ENCODE peak calls at places on chromosomes 11 and 22, in four cellular contexts. P is pancreas, T is gastrocnemius medialis, E is breast epithelium. R is an unnamed sample.

GRCh38 chr22:24681236-24681635 is 78.2 kb downstream of the GGT1 start:
- DNase-seq in P (no peak), E (no peak), T (no peak), R (no peak)

GRCh38 chr11:134452026-134452848 is 40.2 kb upstream of the B3GAT1 start:
- DNase-seq in T (no peak), P (no peak), E (no peak), R (no peak)

GRCh38 chr11:134581966-134582787 is 170.1 kb upstream of the B3GAT1 start:
- DNase-seq in E (no peak), P (no peak), T (no peak), R (no peak)

GRCh38 chr11:61728940-61729219 is 23.6 kb upstream of the MYRF start:
- DNase-seq in P (no peak), T (no peak), E (no peak), R (peak; percentile 63)

GRCh38 chr22:46126853-46127385 is 23.4 kb upstream of the PPARA start:
- DNase-seq in E (no peak), P (peak; percentile 73), T (no peak), R (no peak)

GRCh38 chr11:111299111-111300026 is 1.0 kb downstream of the POU2AF3 start:
- DNase-seq in T (peak; percentile 25), E (no peak), P (peak; percentile 92), R (peak; percentile 87)

GRCh38 chr11:78109011-78109685 is 29.5 kb upstream of the NDUFC2 start:
- DNase-seq in P (no peak), T (no peak), E (no peak), R (no peak)

GRCh38 chr11:121417607-121418006 is 34.5 kb upstream of the SORL1 start:
- DNase-seq in E (no peak), T (no peak), P (no peak), R (no peak)

GRCh38 chr11:68543594-68543993 is 83.0 kb downstream of the PPP6R3 start:
- DNase-seq in T (no peak), P (no peak), E (no peak), R (no peak)

GRCh38 chr22:44693756-44694155 is 8.2 kb upstream of the PRR5 start:
- DNase-seq in E (no peak), P (no peak), T (no peak), R (no peak)

GRCh38 chr11:45677811-45678515 is 12.5 kb upstream of the CHST1 start:
- DNase-seq in P (no peak), E (no peak), T (no peak), R (no peak)

GRCh38 chr11:94728541-94728940 is 39.6 kb upstream of the AMOTL1 start:
- DNase-seq in E (no peak), P (no peak), T (no peak), R (no peak)

GRCh38 chr11:107696140-107696539 is 15.7 kb downstream of the SLN start:
- DNase-seq in T (no peak), P (no peak), E (no peak), R (no peak)

GRCh38 chr11:132472411-132473205 is 1059.7 kb downstream of the OPCML start:
- DNase-seq in T (no peak), P (no peak), E (no peak), R (no peak)

GRCh38 chr22:50730941-50731661 is 6.9 kb upstream of the ACR start:
- DNase-seq in E (peak; percentile 48), T (peak; percentile 5), P (peak; percentile 47), R (peak; percentile 73)

GRCh38 chr11:29017941-29018340 is 909.8 kb downstream of the METTL15 start:
- DNase-seq in T (no peak), P (no peak), E (no peak), R (no peak)

GRCh38 chr22:19761500-19762314 is 1.1 kb downstream of the TBX1 start:
- DNase-seq in T (no peak), E (no peak), P (peak; percentile 57), R (peak; percentile 50)

GRCh38 chr11:15852179-15852578 is 504.2 kb downstream of the SOX6 start:
- DNase-seq in P (no peak), E (no peak), T (peak; percentile 33), R (peak; percentile 63)

GRCh38 chr22:45201678-45202332 is 38.1 kb downstream of the NUP50 start:
- DNase-seq in T (no peak), P (no peak), E (no peak), R (no peak)

GRCh38 chr11:67303132-67303988 is at the start of gene SSH3:
- DNase-seq in E (peak; percentile 73), T (peak; percentile 75), P (peak; percentile 96), R (peak; percentile 93)

GRCh38 chr22:38755155-38755910 is 465 bp downstream of the SUN2 start:
- DNase-seq in E (peak; percentile 90), T (peak; percentile 97), P (peak; percentile 99), R (peak; percentile 98)

GRCh38 chr11:120581317-120581716 is 69.8 kb downstream of the GRIK4 start:
- DNase-seq in E (no peak), T (no peak), P (no peak), R (no peak)

GRCh38 chr11:109222730-109223129 is 199.3 kb upstream of the C11orf87 start:
- DNase-seq in T (no peak), E (no peak), P (no peak), R (no peak)

GRCh38 chr11:106231591-106231990 is 154.1 kb downstream of the AASDHPPT start:
- DNase-seq in T (no peak), P (no peak), E (no peak), R (no peak)

GRCh38 chr11:124520253-124520854 is 23.1 kb downstream of the OR8B12 start:
- DNase-seq in T (no peak), E (no peak), P (no peak), R (no peak)

GRCh38 chr22:24099661-24100060 is 81.6 kb upstream of the SUSD2 start:
- DNase-seq in P (no peak), E (peak; percentile 35), T (no peak), R (no peak)

GRCh38 chr11:76616676-76617552 is 53.6 kb downstream of the LRRC32 start:
- DNase-seq in T (no peak), P (no peak), E (no peak), R (peak; percentile 40)

GRCh38 chr11:74310857-74311256 is 583 bp downstream of the P4HA3 start:
- DNase-seq in P (peak; percentile 31), E (no peak), T (no peak), R (no peak)
- H3K4me3 ChIP-seq in P (peak overlapping the region; percentile 33), E (peak overlapping the region; percentile 53), T (peak overlapping the region; percentile 59), R (no peak overlapping the region)

GRCh38 chr11:74566386-74566960 is 25.9 kb upstream of the POLD3 start:
- DNase-seq in P (no peak), E (no peak), T (no peak), R (no peak)
- H3K27ac ChIP-seq in P (peak overlapping the region; percentile 18), E (no peak overlapping the region), T (no peak overlapping the region), R (no peak overlapping the region)

DNA sequence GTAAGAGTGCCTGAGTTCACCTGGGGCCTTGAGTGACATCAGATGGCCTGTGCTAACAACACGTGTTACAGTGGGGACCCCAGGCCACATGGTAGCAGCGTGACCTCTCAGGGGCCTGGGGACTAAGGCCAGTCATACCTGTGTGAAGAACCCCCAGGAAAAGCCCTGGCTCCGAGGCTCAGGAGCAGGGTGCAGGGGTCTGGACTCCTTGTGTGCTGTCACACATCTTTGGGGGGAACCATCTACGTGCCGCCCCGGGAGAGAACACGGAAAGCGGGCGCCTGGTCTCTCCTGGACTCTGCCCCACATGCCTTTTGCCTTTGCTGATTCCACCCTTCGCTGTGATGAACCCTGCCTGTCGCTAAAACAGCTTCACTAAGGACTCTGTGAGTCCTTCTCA is 48.7 kb downstream of the SHANK2 start:
- DNase-seq in T (no peak), E (no peak), P (no peak), R (no peak)
- H3K4me1 ChIP-seq in T (no peaks in the 10 kb centered on the region), E (no peaks in the 10 kb centered on the region), P (no peaks in the 10 kb centered on the region), R (no peaks in the 10 kb centered on the region)

DNA sequence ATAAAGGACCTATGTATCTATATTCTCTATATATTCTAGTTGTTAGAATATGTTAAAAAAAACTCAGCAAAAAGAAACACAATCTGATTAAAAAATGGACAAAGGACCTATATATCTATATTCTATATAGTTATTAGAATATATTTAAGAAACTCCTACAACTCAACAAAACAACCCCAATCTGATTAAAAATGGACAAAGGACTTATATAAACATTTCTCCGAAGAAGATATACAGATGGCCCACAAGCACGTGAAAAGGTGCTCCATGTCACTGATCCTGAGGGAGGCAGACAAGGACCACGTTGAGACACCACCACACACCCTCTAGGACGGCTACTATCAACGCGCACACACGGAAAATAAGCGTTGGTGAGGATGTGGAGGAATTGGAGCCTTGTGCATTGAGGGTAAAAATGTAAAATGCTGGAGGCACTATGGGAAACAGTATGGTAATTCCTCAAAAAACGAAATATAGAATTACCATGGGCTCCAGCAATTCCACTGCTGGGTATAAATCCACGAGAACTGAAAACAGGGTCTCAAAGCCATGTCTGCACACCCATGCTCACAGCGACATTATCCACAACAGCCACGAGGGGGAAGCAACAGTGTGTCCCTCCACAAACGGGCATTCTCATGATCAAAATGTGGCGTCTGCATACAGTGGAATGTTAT is 22.7 kb downstream of the YPEL1 start:
- DNase-seq in T (peak; percentile 62), E (no peak), P (no peak), R (peak; percentile 77)
- H3K4me3 ChIP-seq in T (peak overlapping the region; percentile 4), E (no peak overlapping the region), P (no peak overlapping the region), R (no peak overlapping the region)

GRCh38 chr11:128942272-128942612 is 429 bp downstream of the TP53AIP1 start:
- DNase-seq in E (no peak), P (no peak), T (no peak), R (no peak)
- H3K27ac ChIP-seq in E (peak overlapping the region; percentile 63), P (no peak overlapping the region), T (no peak overlapping the region), R (no peak overlapping the region)

DNA sequence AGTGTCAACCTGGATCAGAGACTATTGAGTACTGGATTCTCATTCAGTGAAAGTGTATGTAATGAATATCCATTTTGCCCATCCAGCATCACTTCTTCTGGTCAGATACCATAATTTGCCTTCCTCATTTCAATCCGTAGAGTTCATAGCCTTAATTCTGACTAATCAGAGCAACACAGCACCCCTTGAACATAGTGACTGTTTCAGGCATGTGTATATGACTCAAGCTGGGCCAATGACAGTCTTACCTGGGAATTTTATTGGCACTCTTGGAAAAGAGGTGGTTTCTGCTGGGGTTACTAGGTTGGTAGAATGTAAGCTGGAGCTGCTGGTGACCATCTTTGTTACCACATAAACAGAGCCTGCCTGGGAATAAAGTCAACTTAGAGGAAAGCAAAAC is 32.5 kb upstream of the IPO7 start:
- DNase-seq in T (no peak), P (no peak), E (no peak), R (no peak)
- H3K4me1 ChIP-seq in T (no peaks in the 10 kb centered on the region), P (no peaks in the 10 kb centered on the region), E (no peaks in the 10 kb centered on the region), R (peaks cover 2% of the 10 kb centered on the region)

GRCh38 chr11:18319914-18320313 is 2.0 kb downstream of the HPS5 start:
- DNase-seq in P (no peak), E (no peak), T (no peak), R (no peak)
- H3K4me3 ChIP-seq in P (no peak overlapping the region), E (no peak overlapping the region), T (no peak overlapping the region), R (no peak overlapping the region)

R was measured in right cardiac atrium.